ENCODE peak calls at places on chromosome 21, in seven cellular contexts. One of them, this sample, is unnamed.

GRCh38 chr21:34020005-34020847 is 53.2 kb upstream of the MRPS6 start:
- ATAC-seq in mucosa of descending colon: peak
- ATAC-seq in heart left ventricle: peak
- ATAC-seq in IMR-90: no peak
- ATAC-seq in A549: no peak
- ATAC-seq in left lung: no peak
- ATAC-seq in K562: peak
- ATAC-seq in this sample: no peak

GRCh38 chr21:33936221-33937038 is 20.8 kb upstream of the ATP5PO start:
- ATAC-seq in left lung: peak
- ATAC-seq in K562: no peak
- ATAC-seq in heart left ventricle: no peak
- ATAC-seq in mucosa of descending colon: peak
- ATAC-seq in A549: no peak
- ATAC-seq in IMR-90: no peak
- ATAC-seq in this sample: peak

GRCh38 chr21:42640486-42640885 is 12.9 kb upstream of the PDE9A start:
- ATAC-seq in left lung: peak
- ATAC-seq in K562: no peak
- ATAC-seq in heart left ventricle: no peak
- ATAC-seq in mucosa of descending colon: peak
- ATAC-seq in IMR-90: no peak
- ATAC-seq in A549: no peak
- ATAC-seq in this sample: no peak

GRCh38 chr21:31938330-31939301 is 65.8 kb downstream of the HUNK start:
- ATAC-seq in A549: no peak
- ATAC-seq in heart left ventricle: peak
- ATAC-seq in IMR-90: no peak
- ATAC-seq in left lung: no peak
- ATAC-seq in K562: no peak
- ATAC-seq in mucosa of descending colon: peak
- ATAC-seq in this sample: no peak

GRCh38 chr21:43597845-43598244 is 61.4 kb downstream of the HSF2BP start:
- ATAC-seq in left lung: no peak
- ATAC-seq in mucosa of descending colon: no peak
- ATAC-seq in K562: no peak
- ATAC-seq in heart left ventricle: no peak
- ATAC-seq in A549: no peak
- ATAC-seq in IMR-90: no peak
- ATAC-seq in this sample: no peak

GRCh38 chr21:33350676-33351075 is 25.9 kb downstream of the IFNAR1 start:
- ATAC-seq in A549: no peak
- ATAC-seq in heart left ventricle: no peak
- ATAC-seq in IMR-90: no peak
- ATAC-seq in left lung: no peak
- ATAC-seq in mucosa of descending colon: no peak
- ATAC-seq in K562: no peak
- ATAC-seq in this sample: no peak

GRCh38 chr21:42721341-42721824 is 68.0 kb downstream of the PDE9A start:
- ATAC-seq in mucosa of descending colon: peak
- ATAC-seq in left lung: peak
- ATAC-seq in IMR-90: no peak
- ATAC-seq in K562: no peak
- ATAC-seq in heart left ventricle: peak
- ATAC-seq in A549: no peak
- ATAC-seq in this sample: peak

GRCh38 chr21:44865561-44866280 is 7.8 kb downstream of the PTTG1IP start:
- ATAC-seq in heart left ventricle: no peak
- ATAC-seq in left lung: peak
- ATAC-seq in A549: no peak
- ATAC-seq in K562: no peak
- ATAC-seq in mucosa of descending colon: peak
- ATAC-seq in IMR-90: no peak
- ATAC-seq in this sample: no peak

GRCh38 chr21:38619865-38620513 is 121.7 kb upstream of the ERG start:
- ATAC-seq in heart left ventricle: peak
- ATAC-seq in mucosa of descending colon: peak
- ATAC-seq in A549: no peak
- ATAC-seq in K562: no peak
- ATAC-seq in IMR-90: no peak
- ATAC-seq in left lung: peak
- ATAC-seq in this sample: peak

GRCh38 chr21:31318971-31319370 is 25.1 kb downstream of the TIAM1 start:
- ATAC-seq in left lung: no peak
- ATAC-seq in K562: no peak
- ATAC-seq in heart left ventricle: no peak
- ATAC-seq in mucosa of descending colon: no peak
- ATAC-seq in IMR-90: peak
- ATAC-seq in A549: no peak
- ATAC-seq in this sample: no peak

GRCh38 chr21:28283652-28284490 is 708.8 kb downstream of the LTN1 start:
- ATAC-seq in mucosa of descending colon: no peak
- ATAC-seq in IMR-90: peak
- ATAC-seq in K562: no peak
- ATAC-seq in A549: no peak
- ATAC-seq in heart left ventricle: peak
- ATAC-seq in left lung: peak
- ATAC-seq in this sample: peak

GRCh38 chr21:15797577-15798363 is 68.0 kb downstream of the USP25 start:
- ATAC-seq in IMR-90: no peak
- ATAC-seq in left lung: peak
- ATAC-seq in heart left ventricle: no peak
- ATAC-seq in mucosa of descending colon: peak
- ATAC-seq in A549: no peak
- ATAC-seq in K562: peak
- ATAC-seq in this sample: no peak

GRCh38 chr21:17782051-17782450 is 37.1 kb downstream of the C21orf91 start:
- ATAC-seq in IMR-90: no peak
- ATAC-seq in K562: no peak
- ATAC-seq in A549: no peak
- ATAC-seq in heart left ventricle: no peak
- ATAC-seq in left lung: no peak
- ATAC-seq in mucosa of descending colon: peak
- ATAC-seq in this sample: no peak
- H3K4me3 ChIP-seq in IMR-90: no peak
- H3K4me3 ChIP-seq in K562: no peak
- H3K4me3 ChIP-seq in A549: no peak
- H3K4me3 ChIP-seq in heart left ventricle: no peak
- H3K4me3 ChIP-seq in left lung: no peak
- H3K4me3 ChIP-seq in mucosa of descending colon: no peak
- H3K4me3 ChIP-seq in this sample: no peak

GRCh38 chr21:35367558-35367957 is 318.5 kb upstream of the RUNX1 start:
- ATAC-seq in K562: no peak
- ATAC-seq in IMR-90: no peak
- ATAC-seq in mucosa of descending colon: peak
- ATAC-seq in heart left ventricle: no peak
- ATAC-seq in left lung: no peak
- ATAC-seq in A549: no peak
- ATAC-seq in this sample: no peak

GRCh38 chr21:35368326-35368725 is 319.2 kb upstream of the RUNX1 start:
- ATAC-seq in K562: peak
- ATAC-seq in IMR-90: no peak
- ATAC-seq in A549: no peak
- ATAC-seq in heart left ventricle: no peak
- ATAC-seq in mucosa of descending colon: no peak
- ATAC-seq in left lung: no peak
- ATAC-seq in this sample: no peak

GRCh38 chr21:35363458-35363857 is 314.4 kb upstream of the RUNX1 start:
- ATAC-seq in IMR-90: no peak
- ATAC-seq in A549: no peak
- ATAC-seq in mucosa of descending colon: no peak
- ATAC-seq in K562: no peak
- ATAC-seq in left lung: no peak
- ATAC-seq in heart left ventricle: no peak
- ATAC-seq in this sample: no peak

GRCh38 chr21:35370071-35370470 is 321.0 kb upstream of the RUNX1 start:
- ATAC-seq in K562: no peak
- ATAC-seq in IMR-90: no peak
- ATAC-seq in A549: no peak
- ATAC-seq in left lung: no peak
- ATAC-seq in mucosa of descending colon: no peak
- ATAC-seq in heart left ventricle: no peak
- ATAC-seq in this sample: no peak

GRCh38 chr21:35366348-35367085 is 317.4 kb upstream of the RUNX1 start:
- ATAC-seq in left lung: peak
- ATAC-seq in IMR-90: peak
- ATAC-seq in heart left ventricle: peak
- ATAC-seq in A549: no peak
- ATAC-seq in mucosa of descending colon: no peak
- ATAC-seq in K562: no peak
- ATAC-seq in this sample: peak
- H3K4me3 ChIP-seq in left lung: no peak
- H3K4me3 ChIP-seq in IMR-90: no peak
- H3K4me3 ChIP-seq in heart left ventricle: no peak
- H3K4me3 ChIP-seq in A549: no peak
- H3K4me3 ChIP-seq in mucosa of descending colon: no peak
- H3K4me3 ChIP-seq in K562: no peak
- H3K4me3 ChIP-seq in this sample: no peak

GRCh38 chr21:37593015-37593414 is 226.4 kb downstream of the DYRK1A start:
- ATAC-seq in IMR-90: no peak
- ATAC-seq in K562: peak
- ATAC-seq in mucosa of descending colon: no peak
- ATAC-seq in A549: no peak
- ATAC-seq in left lung: no peak
- ATAC-seq in heart left ventricle: peak
- ATAC-seq in this sample: no peak

GRCh38 chr21:37582613-37583012 is 216.0 kb downstream of the DYRK1A start:
- ATAC-seq in mucosa of descending colon: peak
- ATAC-seq in IMR-90: peak
- ATAC-seq in K562: peak
- ATAC-seq in A549: peak
- ATAC-seq in left lung: peak
- ATAC-seq in heart left ventricle: peak
- ATAC-seq in this sample: peak

GRCh38 chr21:37587635-37588177 is 221.1 kb downstream of the DYRK1A start:
- ATAC-seq in heart left ventricle: no peak
- ATAC-seq in A549: no peak
- ATAC-seq in IMR-90: no peak
- ATAC-seq in K562: no peak
- ATAC-seq in mucosa of descending colon: no peak
- ATAC-seq in left lung: no peak
- ATAC-seq in this sample: no peak

GRCh38 chr21:37592496-37592895 is 225.9 kb downstream of the DYRK1A start:
- ATAC-seq in K562: peak
- ATAC-seq in A549: no peak
- ATAC-seq in heart left ventricle: no peak
- ATAC-seq in left lung: no peak
- ATAC-seq in IMR-90: no peak
- ATAC-seq in mucosa of descending colon: no peak
- ATAC-seq in this sample: no peak

GRCh38 chr21:37587203-37587602 is 220.6 kb downstream of the DYRK1A start:
- ATAC-seq in left lung: no peak
- ATAC-seq in A549: no peak
- ATAC-seq in mucosa of descending colon: no peak
- ATAC-seq in heart left ventricle: no peak
- ATAC-seq in IMR-90: no peak
- ATAC-seq in K562: no peak
- ATAC-seq in this sample: no peak
- H3K4me3 ChIP-seq in left lung: no peak
- H3K4me3 ChIP-seq in A549: no peak
- H3K4me3 ChIP-seq in mucosa of descending colon: no peak
- H3K4me3 ChIP-seq in heart left ventricle: no peak
- H3K4me3 ChIP-seq in IMR-90: no peak
- H3K4me3 ChIP-seq in K562: no peak
- H3K4me3 ChIP-seq in this sample: no peak

GRCh38 chr21:19245188-19245580 is 841.6 kb upstream of the TMPRSS15 start:
- ATAC-seq in A549: no peak
- ATAC-seq in left lung: no peak
- ATAC-seq in IMR-90: no peak
- ATAC-seq in mucosa of descending colon: no peak
- ATAC-seq in heart left ventricle: no peak
- ATAC-seq in K562: peak
- ATAC-seq in this sample: no peak
- H3K4me3 ChIP-seq in A549: no peak
- H3K4me3 ChIP-seq in left lung: no peak
- H3K4me3 ChIP-seq in IMR-90: no peak
- H3K4me3 ChIP-seq in mucosa of descending colon: no peak
- H3K4me3 ChIP-seq in heart left ventricle: no peak
- H3K4me3 ChIP-seq in K562: no peak
- H3K4me3 ChIP-seq in this sample: no peak

GRCh38 chr21:46091631-46092025 is 6.3 kb upstream of the COL6A2 start:
- ATAC-seq in IMR-90: peak
- ATAC-seq in A549: no peak
- ATAC-seq in mucosa of descending colon: peak
- ATAC-seq in K562: no peak
- ATAC-seq in heart left ventricle: no peak
- ATAC-seq in left lung: no peak
- ATAC-seq in this sample: no peak
- H3K4me3 ChIP-seq in IMR-90: no peak
- H3K4me3 ChIP-seq in A549: no peak
- H3K4me3 ChIP-seq in mucosa of descending colon: no peak
- H3K4me3 ChIP-seq in K562: no peak
- H3K4me3 ChIP-seq in heart left ventricle: peak
- H3K4me3 ChIP-seq in left lung: no peak
- H3K4me3 ChIP-seq in this sample: peak

GRCh38 chr21:41610042-41610839 is 102.3 kb upstream of the TMPRSS2 start:
- ATAC-seq in mucosa of descending colon: peak
- ATAC-seq in K562: peak
- ATAC-seq in A549: peak
- ATAC-seq in heart left ventricle: peak
- ATAC-seq in IMR-90: peak
- ATAC-seq in left lung: peak
- ATAC-seq in this sample: no peak
- H3K4me3 ChIP-seq in mucosa of descending colon: no peak
- H3K4me3 ChIP-seq in K562: no peak
- H3K4me3 ChIP-seq in A549: no peak
- H3K4me3 ChIP-seq in heart left ventricle: no peak
- H3K4me3 ChIP-seq in IMR-90: no peak
- H3K4me3 ChIP-seq in left lung: no peak
- H3K4me3 ChIP-seq in this sample: no peak

GRCh38 chr21:26739189-26739588 is 106.0 kb downstream of the ADAMTS1 start:
- ATAC-seq in IMR-90: peak
- ATAC-seq in A549: no peak
- ATAC-seq in heart left ventricle: no peak
- ATAC-seq in left lung: peak
- ATAC-seq in mucosa of descending colon: no peak
- ATAC-seq in K562: no peak
- ATAC-seq in this sample: no peak

GRCh38 chr21:26748066-26748465 is 97.1 kb downstream of the ADAMTS1 start:
- ATAC-seq in mucosa of descending colon: no peak
- ATAC-seq in A549: no peak
- ATAC-seq in K562: no peak
- ATAC-seq in heart left ventricle: no peak
- ATAC-seq in IMR-90: no peak
- ATAC-seq in left lung: no peak
- ATAC-seq in this sample: no peak

GRCh38 chr21:26747216-26747615 is 98.0 kb downstream of the ADAMTS1 start:
- ATAC-seq in heart left ventricle: no peak
- ATAC-seq in IMR-90: no peak
- ATAC-seq in A549: no peak
- ATAC-seq in left lung: no peak
- ATAC-seq in mucosa of descending colon: no peak
- ATAC-seq in K562: no peak
- ATAC-seq in this sample: no peak

DNA sequence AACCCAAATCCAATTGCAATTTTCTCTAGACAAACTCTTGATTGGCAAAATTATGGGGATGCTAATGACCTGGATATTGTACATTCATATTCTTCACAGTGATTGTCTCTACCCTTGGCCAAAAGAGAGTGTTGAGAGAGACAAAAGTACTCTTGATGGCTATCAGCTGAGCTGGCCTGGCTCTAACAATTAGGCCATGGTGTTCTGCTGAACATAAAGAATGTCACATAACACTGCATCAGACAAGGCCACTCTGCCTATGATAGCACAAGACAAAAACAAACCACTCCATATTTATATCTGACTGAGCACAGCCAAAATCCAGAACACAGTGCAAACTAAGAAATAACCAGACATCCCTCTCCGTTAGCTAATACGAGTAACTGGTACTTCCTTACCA is 101.7 kb downstream of the ADAMTS1 start:
- ATAC-seq in K562: no peak
- ATAC-seq in left lung: no peak
- ATAC-seq in IMR-90: no peak
- ATAC-seq in heart left ventricle: no peak
- ATAC-seq in A549: no peak
- ATAC-seq in mucosa of descending colon: no peak
- ATAC-seq in this sample: no peak
- H3K4me3 ChIP-seq in K562: no peak
- H3K4me3 ChIP-seq in left lung: no peak
- H3K4me3 ChIP-seq in IMR-90: no peak
- H3K4me3 ChIP-seq in heart left ventricle: no peak
- H3K4me3 ChIP-seq in A549: no peak
- H3K4me3 ChIP-seq in mucosa of descending colon: no peak
- H3K4me3 ChIP-seq in this sample: no peak